ENCODE peak calls at places on chromosomes 6 and 20, in nine cellular contexts. O is transverse colon, W is foreskin fibroblast, C is cardiac muscle cell, B is tibial artery, S is body of pancreas, J is prostate gland, R is adrenal gland, G is IMR-90. L is an unnamed sample.

GRCh38 chr6:169556238-169556637 is 145.6 kb downstream of the WDR27 start:
- DNase-seq in C (no peak), R (no peak), W (no peak), S (no peak), O (no peak), G (no peak), B (no peak), J (no peak), L (no peak)

GRCh38 chr20:8385247-8385646 is 253.2 kb downstream of the PLCB1 start:
- DNase-seq in C (peak), G (peak), S (peak), O (no peak), W (peak), B (no peak), R (peak), J (no peak), L (no peak)

GRCh38 chr6:124193132-124193531 is 389.5 kb downstream of the NKAIN2 start:
- DNase-seq in J (no peak), B (peak), S (no peak), C (no peak), O (no peak), W (no peak), G (no peak), R (no peak), L (no peak)

GRCh38 chr6:143451531-143451930 is 926 bp downstream of the PEX3 start:
- DNase-seq in S (no peak), R (peak), J (no peak), W (peak), C (no peak), B (no peak), G (no peak), O (no peak), L (no peak)

GRCh38 chr20:52676282-52676995 is 295.7 kb upstream of the TSHZ2 start:
- DNase-seq in W (no peak), R (no peak), G (no peak), C (no peak), B (no peak), S (no peak), J (no peak), O (no peak), L (no peak)

GRCh38 chr6:33566182-33567084 is 13.6 kb downstream of the BAK1 start:
- DNase-seq in B (no peak), C (no peak), G (peak), W (peak), R (peak), S (no peak), O (no peak), J (no peak), L (no peak)

GRCh38 chr6:21987501-21987957 is 309.3 kb downstream of the PRL start:
- DNase-seq in G (peak), B (peak), J (peak), O (peak), R (peak), C (peak), W (peak), S (peak), L (peak)

GRCh38 chr6:127818149-127818548 is 82.7 kb downstream of the THEMIS start:
- DNase-seq in B (no peak), O (no peak), C (no peak), R (no peak), W (no peak), G (no peak), S (no peak), J (no peak), L (no peak)

GRCh38 chr6:28988536-28989415 is 16.3 kb downstream of the ZNF311 start:
- DNase-seq in R (peak), J (no peak), O (peak), C (peak), W (peak), S (peak), B (no peak), G (peak), L (no peak)

GRCh38 chr20:44689809-44690208 is 25.4 kb upstream of the CCN5 start:
- DNase-seq in J (no peak), G (no peak), R (no peak), S (no peak), C (no peak), B (peak), O (no peak), W (no peak), L (no peak)

GRCh38 chr6:53203483-53203882 is 54.8 kb upstream of the GCM1 start:
- DNase-seq in C (no peak), J (no peak), B (no peak), G (no peak), O (no peak), W (no peak), S (no peak), R (no peak), L (no peak)

GRCh38 chr6:4961322-4962168 is 42.3 kb downstream of the RPP40 start:
- DNase-seq in W (peak), B (no peak), O (no peak), S (no peak), R (no peak), G (peak), C (no peak), J (no peak), L (no peak)

GRCh38 chr6:126039284-126039683 is 52.9 kb downstream of the TRMT11 start:
- DNase-seq in R (no peak), S (no peak), O (no peak), B (no peak), W (peak), J (no peak), C (no peak), G (peak), L (peak)

GRCh38 chr6:52539607-52540006 is 37.3 kb downstream of the TRAM2 start:
- DNase-seq in G (peak), C (no peak), R (no peak), J (no peak), O (no peak), W (peak), S (no peak), B (no peak), L (no peak)

GRCh38 chr6:145380186-145380585 is 355.1 kb downstream of the EPM2A start:
- DNase-seq in G (no peak), S (no peak), R (no peak), B (no peak), J (no peak), W (peak), O (no peak), C (no peak), L (no peak)

GRCh38 chr6:160134779-160135547 is 13.3 kb downstream of the SLC22A1 start:
- DNase-seq in C (no peak), J (no peak), G (no peak), B (peak), R (no peak), W (no peak), O (no peak), S (no peak), L (no peak)

GRCh38 chr6:135439549-135439948 is 58.0 kb downstream of the AHI1 start:
- DNase-seq in C (no peak), G (no peak), W (no peak), R (no peak), O (no peak), S (no peak), B (no peak), J (no peak), L (no peak)

GRCh38 chr6:85660181-85660611 is 17.5 kb upstream of the SYNCRIP start:
- DNase-seq in G (peak), R (no peak), J (no peak), S (no peak), C (no peak), W (peak), O (no peak), B (no peak), L (no peak)

GRCh38 chr6:111685506-111685905 is 79.8 kb upstream of the TRAF3IP2 start:
- DNase-seq in S (no peak), R (no peak), W (no peak), O (no peak), J (no peak), C (no peak), B (no peak), G (no peak), L (no peak)

GRCh38 chr6:162572240-162572639 is 155.3 kb downstream of the PRKN start:
- DNase-seq in R (no peak), J (no peak), G (no peak), C (no peak), W (no peak), B (no peak), O (no peak), S (no peak), L (no peak)

GRCh38 chr6:75430631-75431345 is 62.8 kb downstream of the FILIP1 start:
- DNase-seq in R (peak), C (no peak), S (no peak), B (no peak), J (no peak), W (no peak), O (no peak), G (no peak), L (no peak)

GRCh38 chr20:10609276-10609675 is 64.5 kb downstream of the JAG1 start:
- DNase-seq in W (peak), B (peak), R (peak), G (peak), S (peak), J (no peak), O (no peak), C (no peak), L (no peak)

GRCh38 chr6:117498159-117498558 is 15.7 kb downstream of the DCBLD1 start:
- DNase-seq in G (peak), C (no peak), S (no peak), R (no peak), J (no peak), W (peak), O (no peak), B (no peak), L (no peak)

GRCh38 chr20:35947489-35947888 is 6.8 kb downstream of the SCAND1 start:
- DNase-seq in W (peak), O (no peak), C (peak), J (no peak), G (peak), R (no peak), S (peak), B (no peak), L (no peak)

GRCh38 chr20:39112196-39112743 is 150.1 kb downstream of the DHX35 start:
- DNase-seq in S (peak), O (peak), J (peak), R (peak), W (peak), B (no peak), C (peak), G (peak), L (no peak)

GRCh38 chr20:33539129-33539528 is 49.2 kb downstream of the CBFA2T2 start:
- DNase-seq in G (peak), O (no peak), W (peak), R (no peak), C (no peak), S (no peak), B (no peak), J (peak), L (peak)

GRCh38 chr6:164247106-164247505 is 832.6 kb downstream of the QKI start:
- DNase-seq in W (peak), O (no peak), R (no peak), G (no peak), B (no peak), C (no peak), J (no peak), S (no peak), L (no peak)

DNA sequence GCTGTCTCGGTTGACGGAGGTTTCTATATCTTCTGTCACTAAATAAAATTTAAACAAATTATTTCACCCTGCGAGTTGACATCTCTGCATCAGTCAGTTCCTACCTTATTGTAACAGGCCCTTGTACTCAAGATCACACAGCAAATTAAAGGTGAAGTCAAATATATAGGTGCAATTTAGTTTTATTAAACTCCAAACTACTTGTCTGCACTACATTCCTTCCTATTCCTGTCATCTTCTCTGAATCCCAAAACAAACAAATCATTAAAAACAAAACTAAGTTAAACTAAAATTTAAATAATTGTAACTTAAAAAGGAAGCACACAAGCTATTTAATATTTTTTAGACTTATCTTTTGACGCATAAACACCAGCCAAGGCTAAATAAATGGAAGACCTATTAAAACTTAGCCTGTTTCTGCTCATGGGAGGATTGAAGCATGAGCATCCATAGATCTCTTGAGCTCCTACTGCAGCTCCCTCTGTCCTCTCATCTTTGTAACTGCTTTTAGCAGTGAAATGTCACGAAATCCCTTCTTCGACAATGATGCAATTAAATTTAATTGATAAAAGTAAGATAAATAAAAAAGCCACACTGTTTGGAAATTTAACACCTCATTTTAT is 1152.3 kb upstream of the GJE1 start:
- DNase-seq in W (peak), C (no peak), J (no peak), O (no peak), B (no peak), R (no peak), G (peak), S (no peak), L (peak)
- TF ChIP-seq CTCF in W (no peak), C (peak), J (no peak), O (no peak), B (no peak), R (no peak), G (peak), S (no peak), L (peak)

GRCh38 chr20:58174708-58175287 is 53.7 kb downstream of the ANKRD60 start:
- DNase-seq in G (no peak), R (peak), C (no peak), J (no peak), O (peak), S (no peak), B (peak), W (peak), L (no peak)
- H3K4me3 ChIP-seq in G (no peak), R (no peak), C (no peak), J (no peak), O (no peak), S (no peak), B (peak), W (no peak), L (no peak)

DNA sequence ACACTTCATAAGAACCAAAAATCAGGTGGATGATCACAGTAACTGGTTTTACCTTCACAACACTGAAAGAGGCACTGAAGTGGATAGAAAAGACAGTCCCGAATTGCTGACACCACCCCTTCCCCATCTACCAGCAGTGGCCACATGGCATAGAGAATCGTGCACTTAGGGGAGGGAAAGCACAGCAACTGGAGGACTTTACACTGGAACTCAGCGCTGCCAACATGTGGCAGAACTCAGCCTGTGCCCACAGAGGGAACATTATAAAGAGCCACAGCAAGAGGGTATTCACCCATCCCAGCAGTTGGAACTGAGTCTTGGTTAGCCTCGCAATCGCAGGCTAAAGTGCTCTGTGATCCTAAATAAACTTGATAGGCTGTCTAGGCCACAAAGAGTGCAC is 6.5 kb upstream of the KIAA1586 start:
- DNase-seq in C (no peak), J (no peak), G (no peak), O (no peak), W (peak), R (no peak), B (no peak), S (no peak), L (no peak)
- TF ChIP-seq CTCF in C (peak), J (no peak), G (no peak), O (no peak), W (peak), R (no peak), B (no peak), S (no peak), L (peak)

GRCh38 chr6:16939839-16940238 is 162.0 kb upstream of the STMND1 start:
- DNase-seq in W (no peak), G (no peak), J (no peak), O (no peak), B (no peak), R (no peak), C (no peak), S (no peak), L (no peak)

GRCh38 chr6:16933532-16933931 is 168.3 kb upstream of the STMND1 start:
- DNase-seq in G (no peak), R (no peak), J (no peak), S (no peak), O (no peak), C (no peak), W (peak), B (no peak), L (no peak)

DNA sequence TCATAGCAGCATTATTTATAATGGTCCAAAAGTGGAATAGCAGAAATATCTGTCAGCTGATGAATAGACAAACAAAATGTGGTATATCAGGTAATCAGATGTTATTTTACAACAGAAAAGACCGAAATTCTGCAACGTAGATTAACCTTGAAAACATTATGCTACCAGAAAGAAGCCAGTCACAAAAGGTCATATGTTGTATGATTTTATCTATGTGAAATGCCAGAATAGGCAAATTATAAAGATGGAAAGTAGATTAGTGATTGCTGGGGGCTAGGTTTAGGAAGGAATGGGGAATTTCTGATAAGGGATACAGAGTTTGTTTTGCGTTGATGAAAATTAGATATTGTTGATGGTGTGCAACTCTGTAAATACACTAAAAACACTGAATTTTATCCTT is 165.0 kb upstream of the STMND1 start:
- DNase-seq in B (no peak), S (no peak), G (no peak), J (no peak), O (no peak), R (no peak), W (no peak), C (no peak), L (no peak)
- H3K4me3 ChIP-seq in B (no peak), S (no peak), G (no peak), J (no peak), O (no peak), R (no peak), W (no peak), C (no peak), L (no peak)

DNA sequence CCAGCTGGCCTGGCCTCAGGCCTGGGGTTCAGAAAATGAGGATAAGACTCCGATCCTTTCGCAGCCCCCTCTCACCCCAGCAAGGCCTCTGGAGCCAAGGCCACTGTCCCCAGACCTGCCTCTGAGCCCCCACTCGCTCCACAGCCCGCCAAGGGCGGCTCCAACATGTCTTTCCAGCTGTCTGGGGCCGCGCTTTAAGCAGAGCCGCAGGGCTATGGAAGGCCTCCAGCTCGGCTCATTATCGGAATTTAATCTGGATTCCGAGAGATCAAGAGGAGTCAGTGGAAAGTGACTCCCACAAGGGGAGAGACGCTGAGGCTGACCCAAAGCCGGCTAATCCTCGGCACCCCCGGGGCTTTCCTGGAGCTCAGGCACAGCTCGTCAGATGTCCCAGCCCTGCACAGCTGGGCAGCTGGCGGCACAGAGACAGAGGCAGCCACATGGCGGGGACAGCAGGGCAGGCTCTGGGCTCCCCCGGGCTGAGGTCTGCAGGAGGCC is 41.8 kb downstream of the BMP7 start:
- DNase-seq in J (no peak), G (no peak), R (no peak), B (no peak), S (no peak), W (peak), C (no peak), O (no peak), L (no peak)
- TF ChIP-seq CTCF in J (no peak), G (no peak), R (no peak), B (no peak), S (no peak), W (no peak), C (no peak), O (no peak), L (no peak)

DNA sequence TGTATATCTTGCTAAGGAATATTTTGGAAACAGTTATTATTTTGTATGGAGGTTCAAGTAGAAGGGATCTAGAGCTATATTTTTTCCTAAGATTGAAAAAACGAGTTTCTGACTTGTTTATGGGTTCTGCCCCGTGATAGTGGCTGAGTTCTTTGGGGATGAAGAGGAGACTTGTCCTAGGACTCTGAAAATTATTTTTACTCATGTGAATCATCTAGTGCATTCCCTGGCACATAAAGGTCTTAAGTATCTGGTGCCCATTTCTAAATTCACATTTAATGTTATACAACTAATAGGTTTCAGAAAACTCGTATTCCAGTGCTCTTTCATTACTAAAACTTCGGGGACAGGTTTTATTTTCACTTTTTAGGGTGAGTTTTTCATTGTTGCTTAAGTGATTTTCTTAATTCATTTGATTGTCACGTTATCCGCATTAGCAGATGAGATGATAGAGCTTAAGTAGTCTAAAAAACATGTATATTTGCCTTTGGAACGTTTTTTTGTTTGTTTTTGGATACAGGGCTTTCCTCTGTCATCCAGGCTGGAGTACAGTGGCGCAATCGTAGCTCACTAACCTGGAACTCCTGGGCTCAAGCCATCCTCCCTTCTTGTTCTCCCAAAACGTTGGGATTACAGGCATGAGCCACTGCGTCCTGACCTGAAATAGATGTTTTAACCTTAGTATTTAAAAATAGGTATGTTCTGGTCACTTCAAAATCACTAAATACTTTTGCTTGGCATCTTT is 2.1 kb downstream of the NFYA start:
- DNase-seq in S (no peak), G (peak), R (no peak), B (no peak), J (peak), C (no peak), W (peak), O (no peak), L (no peak)
- H3K4me3 ChIP-seq in S (no peak), G (peak), R (no peak), B (peak), J (peak), C (peak), W (peak), O (no peak), L (peak)

L was measured in epithelial cell of proximal tubule.